ENCODE peak calls at places on chromosomes 2 and 18, in six cellular contexts. F is hepatic stellate cell, T is astrocyte of the spinal cord, P is HT-29, J is mesenchymal stem cell, A is fibroblast of villous mesenchyme. E is an unnamed sample.

GRCh38 chr18:71036783-71037182 is 747.9 kb downstream of the SOCS6 start:
- DNase-seq in J (no peak), F (no peak), A (no peak), P (no peak), T (peak), E (peak)

GRCh38 chr2:60512641-60513040 is 40.8 kb downstream of the BCL11A start:
- DNase-seq in P (peak), A (no peak), T (no peak), F (no peak), J (no peak), E (no peak)

GRCh38 chr18:6728318-6728717 is 1.2 kb upstream of the ARHGAP28 start:
- DNase-seq in T (no peak), J (no peak), F (no peak), A (no peak), P (no peak), E (no peak)

GRCh38 chr2:7377861-7378569 is 460.8 kb downstream of the RNF144A start:
- DNase-seq in T (no peak), P (peak), A (no peak), J (no peak), F (no peak), E (no peak)

GRCh38 chr2:157898591-157898996 is 22.5 kb upstream of the ACVR1 start:
- DNase-seq in F (peak), A (peak), P (peak), T (peak), J (peak), E (peak)

GRCh38 chr2:30611572-30611971 is 164.5 kb downstream of the LCLAT1 start:
- DNase-seq in A (no peak), P (no peak), F (no peak), T (no peak), J (peak), E (no peak)

GRCh38 chr2:62407838-62408589 is 98.0 kb downstream of the TMEM17 start:
- DNase-seq in T (no peak), F (no peak), J (no peak), P (no peak), A (no peak), E (no peak)

GRCh38 chr2:25585189-25585588 is 88.2 kb downstream of the DTNB start:
- DNase-seq in T (no peak), P (no peak), J (no peak), A (no peak), F (no peak), E (no peak)

GRCh38 chr2:197030090-197030489 is 103.6 kb upstream of the PGAP1 start:
- DNase-seq in F (no peak), A (no peak), P (no peak), J (no peak), T (no peak), E (no peak)

GRCh38 chr2:239551206-239551605 is 150.4 kb upstream of the HDAC4 start:
- DNase-seq in A (no peak), F (no peak), P (no peak), T (no peak), J (no peak), E (no peak)

GRCh38 chr2:96550787-96551604 is 14.4 kb downstream of the ARID5A start:
- DNase-seq in T (peak), J (no peak), P (no peak), F (no peak), A (no peak), E (no peak)

GRCh38 chr18:68519341-68519740 is 195.6 kb downstream of the TMX3 start:
- DNase-seq in T (peak), J (no peak), F (no peak), A (no peak), P (no peak), E (no peak)

GRCh38 chr2:152542995-152543481 is 174.2 kb downstream of the PRPF40A start:
- DNase-seq in T (peak), A (peak), P (no peak), J (peak), F (peak), E (peak)

GRCh38 chr2:178912416-178913056 is 105.3 kb upstream of the TTN start:
- DNase-seq in T (no peak), J (no peak), P (no peak), A (no peak), F (no peak), E (no peak)

GRCh38 chr2:239253264-239253663 is 147.6 kb downstream of the HDAC4 start:
- DNase-seq in F (no peak), T (no peak), J (no peak), A (no peak), P (no peak), E (no peak)

GRCh38 chr18:14933049-14933851 is 185.3 kb downstream of the ANKRD30B start:
- DNase-seq in A (no peak), T (no peak), F (no peak), J (no peak), P (no peak), E (no peak)

GRCh38 chr18:5431836-5432575 is 111.8 kb downstream of the EPB41L3 start:
- DNase-seq in F (no peak), T (peak), J (no peak), P (no peak), A (no peak), E (peak)

GRCh38 chr2:88880441-88880953 is 189.0 kb downstream of the RPIA start:
- DNase-seq in A (peak), T (peak), J (peak), P (peak), F (peak), E (peak)

GRCh38 chr2:63050916-63051794 is 525 bp downstream of the OTX1 start:
- DNase-seq in A (no peak), F (no peak), P (no peak), T (no peak), J (peak), E (no peak)

GRCh38 chr2:156380117-156380645 is 47.7 kb upstream of the NR4A2 start:
- DNase-seq in A (no peak), J (no peak), T (no peak), P (no peak), F (no peak), E (no peak)

GRCh38 chr18:9737814-9738160 is 29.7 kb downstream of the RAB31 start:
- DNase-seq in P (peak), F (no peak), J (no peak), A (no peak), T (peak), E (no peak)